ENCODE peak calls at places on chromosomes 16 and 17, in nine cellular contexts. H, S, K, A, C, B, V, J and Q are unnamed samples.
A peak's percentile ranks its signal among the peaks of the same experiment; 100 is the strongest.

GRCh38 chr17:9817086-9817485 is 4.8 kb downstream of the GSG1L2 start:
- DNase-seq in H (no peak), S (peak; percentile 48), K (peak; percentile 77), A (no peak), C (no peak), B (peak; percentile 37), V (peak; percentile 24), J (peak; percentile 61), Q (no peak)

GRCh38 chr16:79592150-79592549 is 8.4 kb downstream of the MAF start:
- DNase-seq in H (no peak), S (no peak), K (no peak), A (no peak), C (no peak), B (no peak), V (no peak), J (no peak), Q (no peak)

GRCh38 chr17:50533720-50534148 is 1.2 kb downstream of the EPN3 start:
- DNase-seq in H (no peak), S (peak; percentile 97), K (peak; percentile 73), A (peak; percentile 88), C (peak; percentile 61), B (peak; percentile 97), V (peak; percentile 78), J (no peak), Q (no peak)

GRCh38 chr17:67441052-67441738 is 64.1 kb downstream of the PITPNC1 start:
- DNase-seq in H (peak; percentile 18), S (no peak), K (no peak), A (no peak), C (peak; percentile 21), B (no peak), V (no peak), J (peak; percentile 81), Q (peak; percentile 79)

GRCh38 chr17:63774141-63774981 is at the start of gene DDX42:
- DNase-seq in H (peak; percentile 94), S (peak; percentile 48), K (peak; percentile 31), A (peak; percentile 90), C (peak; percentile 92), B (peak; percentile 91), V (peak; percentile 92), J (no peak), Q (peak; percentile 89)

GRCh38 chr17:41896726-41897125 is 22.0 kb downstream of the ACLY start:
- DNase-seq in H (no peak), S (no peak), K (no peak), A (no peak), C (no peak), B (no peak), V (no peak), J (no peak), Q (no peak)

GRCh38 chr17:46782250-46782953 is 36.1 kb downstream of the WNT3 start:
- DNase-seq in H (peak; percentile 79), S (no peak), K (no peak), A (no peak), C (no peak), B (peak; percentile 65), V (peak; percentile 72), J (no peak), Q (no peak)

GRCh38 chr17:48522990-48523389 is 7.8 kb downstream of the HOXB1 start:
- DNase-seq in H (no peak), S (no peak), K (no peak), A (no peak), C (no peak), B (no peak), V (no peak), J (no peak), Q (no peak)

GRCh38 chr17:68383443-68384321 is 73.6 kb downstream of the WIPI1 start:
- DNase-seq in H (peak; percentile 71), S (no peak), K (no peak), A (peak; percentile 18), C (no peak), B (no peak), V (no peak), J (peak; percentile 86), Q (no peak)

GRCh38 chr17:45288825-45289224 is 26.9 kb upstream of the SPATA32 start:
- DNase-seq in H (no peak), S (no peak), K (no peak), A (no peak), C (peak; percentile 55), B (peak; percentile 81), V (peak; percentile 47), J (no peak), Q (no peak)

GRCh38 chr17:45289316-45290268 is 27.2 kb downstream of the MAP3K14 start:
- DNase-seq in H (no peak), S (no peak), K (no peak), A (no peak), C (no peak), B (peak; percentile 46), V (no peak), J (no peak), Q (no peak)

GRCh38 chr17:45286286-45286685 is 24.4 kb upstream of the SPATA32 start:
- DNase-seq in H (no peak), S (no peak), K (no peak), A (no peak), C (no peak), B (no peak), V (no peak), J (no peak), Q (no peak)

GRCh38 chr17:45290269-45290765 is 26.5 kb downstream of the MAP3K14 start:
- DNase-seq in H (no peak), S (no peak), K (no peak), A (no peak), C (no peak), B (no peak), V (no peak), J (no peak), Q (no peak)

GRCh38 chr17:45287526-45288264 is 25.8 kb upstream of the SPATA32 start:
- DNase-seq in H (no peak), S (no peak), K (no peak), A (no peak), C (no peak), B (no peak), V (no peak), J (no peak), Q (no peak)
- H3K27ac ChIP-seq in H (no peak overlapping the region), S (no peak overlapping the region), K (no peak overlapping the region), A (no peak overlapping the region), C (peak overlapping the region; percentile 88), B (peak overlapping the region; percentile 88), V (no peak overlapping the region), J (no peak overlapping the region), Q (peak overlapping the region; percentile 42)

DNA sequence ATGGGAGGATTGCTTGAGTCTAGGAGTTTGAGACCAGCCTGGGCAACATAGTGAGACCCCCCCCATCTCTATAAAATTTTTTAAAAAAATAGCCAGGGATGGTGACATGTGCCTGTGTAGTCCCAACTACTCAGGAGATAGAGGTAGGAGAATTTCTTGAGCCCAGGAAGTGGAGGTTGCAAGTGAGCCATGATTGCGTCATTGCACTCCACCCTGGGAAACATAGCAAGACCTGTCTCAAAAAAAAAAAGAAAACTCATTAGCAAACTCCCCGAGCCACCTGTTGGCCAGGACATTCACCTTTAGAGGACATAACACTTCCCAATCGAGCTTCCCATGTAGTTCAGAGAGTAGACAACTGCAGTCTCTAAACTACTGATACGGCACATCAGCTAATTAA is 274.2 kb downstream of the ABCC12 start:
- DNase-seq in H (no peak), S (no peak), K (no peak), A (no peak), C (no peak), B (no peak), V (no peak), J (no peak), Q (no peak)
- H3K27me3 ChIP-seq in H (no peaks in the 10 kb centered on the region), S (no peaks in the 10 kb centered on the region), K (no peaks in the 10 kb centered on the region), A (no peaks in the 10 kb centered on the region), C (peaks cover 22% of the 10 kb centered on the region), B (no peaks in the 10 kb centered on the region), V (no peaks in the 10 kb centered on the region), J (peaks cover 53% of the 10 kb centered on the region), Q (no peaks in the 10 kb centered on the region)

GRCh38 chr16:84759061-84759460 is 59.3 kb downstream of the USP10 start:
- DNase-seq in H (no peak), S (no peak), K (no peak), A (no peak), C (no peak), B (no peak), V (no peak), J (no peak), Q (no peak)

GRCh38 chr16:84759906-84760305 is 59.9 kb upstream of the CRISPLD2 start:
- DNase-seq in H (no peak), S (no peak), K (no peak), A (no peak), C (no peak), B (no peak), V (no peak), J (no peak), Q (no peak)

GRCh38 chr16:84756830-84757229 is 57.0 kb downstream of the USP10 start:
- DNase-seq in H (no peak), S (no peak), K (no peak), A (no peak), C (no peak), B (no peak), V (no peak), J (no peak), Q (no peak)

GRCh38 chr16:84761448-84762368 is 58.1 kb upstream of the CRISPLD2 start:
- DNase-seq in H (no peak), S (no peak), K (no peak), A (no peak), C (no peak), B (no peak), V (no peak), J (no peak), Q (no peak)

DNA sequence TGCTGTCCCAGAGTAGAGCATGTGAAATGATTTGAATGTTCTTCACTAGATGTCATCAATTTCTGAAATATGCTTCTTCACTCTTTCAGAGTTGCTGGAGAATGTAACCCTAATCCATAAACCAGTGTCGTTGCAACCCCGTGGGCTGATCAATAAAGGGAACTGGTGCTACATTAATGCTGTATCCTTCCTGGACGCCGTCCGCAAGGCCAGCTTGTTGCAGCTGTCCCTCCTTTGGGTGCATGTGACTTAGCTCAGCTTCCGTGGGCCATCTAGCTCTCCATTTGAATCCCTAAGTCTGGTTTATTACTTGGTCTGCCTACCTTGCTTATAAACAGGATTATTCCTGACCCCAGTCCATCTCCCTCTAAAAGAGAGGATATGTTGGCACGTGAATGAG is 58.8 kb downstream of the USP10 start:
- DNase-seq in H (no peak), S (no peak), K (no peak), A (no peak), C (no peak), B (no peak), V (no peak), J (no peak), Q (no peak)
- TF ChIP-seq CTCF in H (no peak), S (no peak), K (no peak), A (no peak), C (no peak), B (no peak), V (no peak), J (no peak), Q (no peak)

DNA sequence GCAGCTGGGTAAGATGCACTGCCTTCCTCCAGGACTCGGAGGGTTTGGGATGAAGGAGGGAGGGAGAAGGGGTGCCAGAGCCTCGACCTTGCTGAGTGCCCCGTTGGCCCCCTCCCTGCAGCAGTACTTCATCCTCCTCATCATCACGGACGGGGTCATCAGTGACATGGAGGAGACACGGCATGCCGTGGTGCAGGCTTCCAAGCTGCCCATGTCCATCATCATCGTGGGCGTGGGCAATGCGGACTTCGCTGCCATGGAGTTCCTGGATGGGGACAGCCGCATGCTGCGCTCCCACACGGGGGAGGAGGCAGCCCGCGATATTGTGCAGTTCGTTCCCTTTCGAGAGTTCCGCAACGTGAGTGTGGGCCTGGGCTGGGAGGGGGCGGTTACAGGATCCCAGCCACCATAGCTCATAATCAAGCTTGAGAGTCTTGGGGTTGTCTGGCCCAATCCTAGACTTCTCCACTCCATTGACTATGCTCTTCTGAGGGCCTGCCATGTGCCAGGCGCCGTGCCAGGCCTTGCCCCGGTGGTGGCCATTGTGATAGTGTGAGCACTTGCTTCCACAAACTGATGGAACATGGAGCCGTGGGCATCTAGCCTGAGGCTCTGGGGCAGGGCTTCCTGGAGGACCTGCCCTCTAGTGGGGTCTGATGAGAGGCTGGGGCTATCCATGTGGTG is 39.7 kb downstream of the PSME3IP1 start:
- DNase-seq in H (no peak), S (peak; percentile 29), K (peak; percentile 11), A (no peak), C (no peak), B (no peak), V (no peak), J (no peak), Q (no peak)
- H3K27ac ChIP-seq in H (peak overlapping the region; percentile 68), S (no peak overlapping the region), K (peak overlapping the region; percentile 9), A (no peak overlapping the region), C (peak overlapping the region; percentile 85), B (no peak overlapping the region), V (no peak overlapping the region), J (no peak overlapping the region), Q (no peak overlapping the region)